ENCODE peak calls at places on chromosomes 2 and 18, in four cellular contexts. One of them, this sample, is unnamed.

GRCh38 chr18:12904012-12904516 is 20.0 kb upstream of the PTPN2 start:
- DNase-seq in prostate gland: no peak
- DNase-seq in stomach: no peak
- DNase-seq in A549: no peak
- DNase-seq in this sample: no peak

GRCh38 chr2:227125506-227125905 is 38.5 kb downstream of the COL4A4 start:
- DNase-seq in prostate gland: no peak
- DNase-seq in stomach: no peak
- DNase-seq in A549: peak
- DNase-seq in this sample: no peak

GRCh38 chr2:219171231-219171651 is 1.4 kb upstream of the SLC23A3 start:
- DNase-seq in prostate gland: peak
- DNase-seq in stomach: no peak
- DNase-seq in A549: peak
- DNase-seq in this sample: peak

GRCh38 chr2:19068206-19068605 is 290.2 kb downstream of the OSR1 start:
- DNase-seq in prostate gland: no peak
- DNase-seq in stomach: no peak
- DNase-seq in A549: no peak
- DNase-seq in this sample: no peak

GRCh38 chr2:222024934-222025890 is 273.6 kb downstream of the PAX3 start:
- DNase-seq in prostate gland: no peak
- DNase-seq in stomach: no peak
- DNase-seq in A549: peak
- DNase-seq in this sample: no peak

GRCh38 chr18:48124857-48125626 is 194.6 kb upstream of the SMAD2 start:
- DNase-seq in prostate gland: no peak
- DNase-seq in stomach: no peak
- DNase-seq in A549: no peak
- DNase-seq in this sample: peak

GRCh38 chr2:235446082-235446481 is 47.8 kb upstream of the AGAP1 start:
- DNase-seq in prostate gland: no peak
- DNase-seq in stomach: no peak
- DNase-seq in A549: no peak
- DNase-seq in this sample: no peak

GRCh38 chr2:234620018-234620417 is 123.1 kb upstream of the ARL4C start:
- DNase-seq in prostate gland: no peak
- DNase-seq in stomach: no peak
- DNase-seq in A549: no peak
- DNase-seq in this sample: no peak

GRCh38 chr2:209368406-209368805 is 55.4 kb upstream of the MAP2 start:
- DNase-seq in prostate gland: peak
- DNase-seq in stomach: no peak
- DNase-seq in A549: peak
- DNase-seq in this sample: no peak

GRCh38 chr2:170465241-170465640 is 249.9 kb upstream of the SP5 start:
- DNase-seq in prostate gland: no peak
- DNase-seq in stomach: no peak
- DNase-seq in A549: no peak
- DNase-seq in this sample: no peak

GRCh38 chr2:28392297-28393114 is at the start of gene FOSL2:
- DNase-seq in prostate gland: peak
- DNase-seq in stomach: peak
- DNase-seq in A549: peak
- DNase-seq in this sample: peak

GRCh38 chr2:28391564-28392296 is 928 bp upstream of the FOSL2 start:
- DNase-seq in prostate gland: peak
- DNase-seq in stomach: peak
- DNase-seq in A549: peak
- DNase-seq in this sample: peak

GRCh38 chr2:28394331-28394877 is 1.7 kb downstream of the FOSL2 start:
- DNase-seq in prostate gland: peak
- DNase-seq in stomach: peak
- DNase-seq in A549: peak
- DNase-seq in this sample: no peak

GRCh38 chr2:28394997-28395333 is 2.3 kb downstream of the FOSL2 start:
- DNase-seq in prostate gland: no peak
- DNase-seq in stomach: no peak
- DNase-seq in A549: no peak
- DNase-seq in this sample: no peak

DNA sequence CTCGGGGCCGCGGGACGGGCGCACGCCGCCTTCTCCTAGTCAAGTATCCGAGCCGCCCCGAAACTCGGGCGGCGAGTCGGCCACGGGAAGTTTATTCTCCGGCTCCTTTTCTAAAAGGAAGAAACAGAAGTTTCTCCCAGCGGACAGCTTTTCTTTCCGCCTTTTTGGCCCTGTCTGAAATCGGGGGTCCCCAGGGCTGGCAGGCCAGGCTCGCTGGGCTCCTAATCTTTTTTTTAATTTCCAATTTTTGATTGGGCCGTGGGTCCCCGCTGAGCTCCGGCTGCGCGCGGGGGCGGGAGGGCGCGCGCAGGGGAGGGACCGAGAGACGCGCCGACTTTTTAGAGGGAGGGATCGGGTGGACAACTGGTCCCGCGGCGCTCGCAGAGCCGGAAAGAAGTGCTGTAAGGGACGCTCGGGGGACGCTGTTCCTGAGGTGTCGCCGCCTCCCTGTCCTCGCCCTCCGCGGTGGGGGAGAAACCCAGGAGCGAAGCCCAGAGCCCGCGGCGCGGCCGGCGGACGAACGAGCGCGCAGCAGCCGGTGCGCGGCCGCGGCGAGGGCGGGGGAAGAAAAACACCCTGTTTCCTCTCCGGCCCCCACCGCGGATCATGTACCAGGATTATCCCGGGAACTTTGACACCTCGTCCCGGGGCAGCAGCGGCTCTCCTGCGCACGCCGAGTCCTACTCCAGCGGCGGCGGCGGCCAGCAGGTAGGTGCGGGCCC is 618 bp downstream of the FOSL2 start:
- DNase-seq in prostate gland: peak
- DNase-seq in stomach: peak
- DNase-seq in A549: peak
- DNase-seq in this sample: peak
- TF ChIP-seq POLR2A in prostate gland: peak
- TF ChIP-seq POLR2A in stomach: no peak
- TF ChIP-seq POLR2A in A549: peak
- TF ChIP-seq POLR2A in this sample: peak

DNA sequence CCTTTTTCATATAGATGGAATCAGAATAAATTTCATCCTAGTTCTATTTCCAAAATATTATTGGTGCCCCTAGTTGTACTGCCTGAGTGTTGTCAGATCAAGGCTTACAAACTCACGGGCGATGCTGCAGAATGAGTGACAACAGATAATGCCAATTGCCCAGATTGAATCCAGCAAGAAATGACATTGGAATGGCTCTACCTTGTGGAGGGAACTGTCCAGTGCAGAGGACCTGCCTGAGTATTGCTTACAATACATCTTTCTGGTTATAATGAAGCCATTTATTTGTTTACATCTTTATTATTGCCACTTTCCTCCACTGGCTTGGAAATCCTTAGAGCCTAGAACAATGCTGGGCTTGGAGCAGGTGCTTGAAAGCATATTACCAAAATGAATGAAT is 7.8 kb upstream of the IL1R2 start:
- DNase-seq in prostate gland: no peak
- DNase-seq in stomach: no peak
- DNase-seq in A549: no peak
- DNase-seq in this sample: no peak
- TF ChIP-seq CTCF in prostate gland: no peak
- TF ChIP-seq CTCF in stomach: peak
- TF ChIP-seq CTCF in A549: peak
- TF ChIP-seq CTCF in this sample: no peak

GRCh38 chr2:135637456-135638087 is 104.1 kb upstream of the UBXN4 start:
- DNase-seq in prostate gland: no peak
- DNase-seq in stomach: no peak
- DNase-seq in A549: no peak
- DNase-seq in this sample: no peak
- TF ChIP-seq POLR2A in prostate gland: no peak
- TF ChIP-seq POLR2A in stomach: no peak
- TF ChIP-seq POLR2A in A549: no peak
- TF ChIP-seq POLR2A in this sample: no peak

GRCh38 chr2:68465081-68465916 is 1.8 kb downstream of the FBXO48 start:
- DNase-seq in prostate gland: no peak
- DNase-seq in stomach: no peak
- DNase-seq in A549: no peak
- DNase-seq in this sample: no peak

GRCh38 chr2:68464651-68465050 is 2.4 kb downstream of the FBXO48 start:
- DNase-seq in prostate gland: no peak
- DNase-seq in stomach: no peak
- DNase-seq in A549: no peak
- DNase-seq in this sample: no peak

GRCh38 chr2:68466778-68467076 is 367 bp downstream of the FBXO48 start:
- DNase-seq in prostate gland: no peak
- DNase-seq in stomach: no peak
- DNase-seq in A549: no peak
- DNase-seq in this sample: no peak

GRCh38 chr2:68467077-68467960 is at the start of the genes APLF and FBXO48:
- DNase-seq in prostate gland: peak
- DNase-seq in stomach: peak
- DNase-seq in A549: peak
- DNase-seq in this sample: peak

DNA sequence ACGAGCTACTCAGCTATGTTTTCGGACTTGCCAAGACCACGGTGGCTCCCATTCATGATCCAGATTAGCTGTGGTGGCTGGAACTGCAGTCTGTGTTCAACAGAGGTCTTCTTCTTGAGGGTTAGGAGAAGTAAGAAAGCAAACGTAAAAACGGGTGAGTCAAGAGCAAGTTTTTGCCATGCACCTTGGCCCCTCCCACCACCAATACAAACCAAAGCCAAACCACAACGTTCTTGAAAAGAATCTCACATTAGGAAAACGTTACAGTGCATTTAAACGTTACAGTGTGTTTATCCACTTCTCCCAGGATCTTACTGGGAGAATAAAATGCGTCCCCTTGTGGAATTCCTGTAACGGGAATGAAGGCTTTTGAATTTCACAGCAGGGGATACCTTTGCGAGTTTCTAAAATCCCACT is 725 bp downstream of the FBXO48 start:
- DNase-seq in prostate gland: peak
- DNase-seq in stomach: no peak
- DNase-seq in A549: peak
- DNase-seq in this sample: no peak
- TF ChIP-seq CTCF in prostate gland: no peak
- TF ChIP-seq CTCF in stomach: peak
- TF ChIP-seq CTCF in A549: peak
- TF ChIP-seq CTCF in this sample: no peak

This sample was measured in lower leg skin.